ENCODE peak calls at places on chromosome 4, in ten cellular contexts. Y, E, S, W, K, M, P, R, O and T are unnamed samples.

GRCh38 chr4:23888421-23889319 is 1.2 kb downstream of the PPARGC1A start:
- DNase-seq in Y (no peak), E (peak; percentile 69), S (no peak), W (no peak), K (no peak), M (no peak), P (no peak), R (no peak), O (peak; percentile 21), T (no peak)

GRCh38 chr4:96097040-96097607 is 257.2 kb downstream of the PDHA2 start:
- DNase-seq in Y (no peak), E (no peak), S (no peak), W (no peak), K (no peak), M (no peak), P (no peak), R (no peak), O (no peak), T (no peak)

GRCh38 chr4:37453004-37453360 is 208.4 kb downstream of the NWD2 start:
- DNase-seq in Y (no peak), E (peak; percentile 53), S (no peak), W (peak; percentile 47), K (peak; percentile 75), M (peak; percentile 75), P (no peak), R (no peak), O (peak; percentile 74), T (peak; percentile 66)

GRCh38 chr4:74682567-74683359 is 111.6 kb downstream of the BTC start:
- DNase-seq in Y (no peak), E (peak; percentile 88), S (no peak), W (peak; percentile 84), K (no peak), M (no peak), P (no peak), R (peak; percentile 67), O (no peak), T (no peak)

GRCh38 chr4:4541661-4542570 is at the start of gene STX18:
- DNase-seq in Y (peak; percentile 91), E (peak; percentile 87), S (peak; percentile 82), W (peak; percentile 90), K (peak; percentile 76), M (peak; percentile 90), P (peak; percentile 88), R (peak; percentile 88), O (peak; percentile 87), T (peak; percentile 57)

GRCh38 chr4:100894339-100894870 is 376.6 kb upstream of the EMCN start:
- DNase-seq in Y (no peak), E (no peak), S (no peak), W (no peak), K (no peak), M (no peak), P (no peak), R (no peak), O (no peak), T (no peak)

GRCh38 chr4:168993724-168994510 is 16.1 kb downstream of the CBR4 start:
- DNase-seq in Y (no peak), E (no peak), S (no peak), W (no peak), K (peak; percentile 32), M (no peak), P (no peak), R (no peak), O (no peak), T (no peak)

GRCh38 chr4:184097240-184097619 is 120.4 kb downstream of the ENPP6 start:
- DNase-seq in Y (peak; percentile 82), E (peak; percentile 50), S (no peak), W (peak; percentile 29), K (peak; percentile 54), M (peak; percentile 57), P (peak; percentile 78), R (peak; percentile 49), O (no peak), T (peak; percentile 73)

GRCh38 chr4:147580396-147580795 is 36.8 kb upstream of the TMEM184C start:
- DNase-seq in Y (no peak), E (no peak), S (no peak), W (no peak), K (no peak), M (no peak), P (no peak), R (no peak), O (no peak), T (no peak)

GRCh38 chr4:77110707-77111106 is 34.9 kb upstream of the CCNI start:
- DNase-seq in Y (no peak), E (no peak), S (no peak), W (no peak), K (no peak), M (no peak), P (no peak), R (no peak), O (no peak), T (no peak)

DNA sequence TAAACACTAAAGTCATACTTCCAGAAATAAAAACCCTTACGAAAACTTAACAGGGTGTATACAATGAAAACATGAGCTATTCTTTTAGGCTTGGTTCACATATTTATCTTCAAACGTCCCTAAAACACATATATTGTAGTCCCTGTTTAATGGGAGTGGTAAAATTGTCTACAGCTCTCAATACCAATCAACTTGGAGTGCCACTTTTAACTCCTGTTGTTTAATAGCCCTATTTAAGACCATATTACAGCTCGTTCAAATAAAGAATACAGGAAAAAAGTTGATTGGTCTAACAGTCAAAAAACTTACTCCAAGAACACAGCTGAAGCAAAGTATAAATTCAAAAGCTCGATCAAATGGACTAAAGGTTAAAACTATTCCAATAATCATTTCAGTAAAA is 3.9 kb downstream of the UBE2D3 start:
- DNase-seq in Y (no peak), E (no peak), S (no peak), W (no peak), K (no peak), M (no peak), P (no peak), R (no peak), O (no peak), T (no peak)
- H3K4me1 ChIP-seq in Y (peaks cover 59% of the 10 kb centered on the region), E (peaks cover 10% of the 10 kb centered on the region), S (peaks cover 63% of the 10 kb centered on the region), W (peaks cover 8% of the 10 kb centered on the region), K (peaks cover 3% of the 10 kb centered on the region), M (peaks cover 59% of the 10 kb centered on the region), P (peaks cover 60% of the 10 kb centered on the region), R (peaks cover 65% of the 10 kb centered on the region), O (peaks cover 33% of the 10 kb centered on the region), T (no peaks in the 10 kb centered on the region)

DNA sequence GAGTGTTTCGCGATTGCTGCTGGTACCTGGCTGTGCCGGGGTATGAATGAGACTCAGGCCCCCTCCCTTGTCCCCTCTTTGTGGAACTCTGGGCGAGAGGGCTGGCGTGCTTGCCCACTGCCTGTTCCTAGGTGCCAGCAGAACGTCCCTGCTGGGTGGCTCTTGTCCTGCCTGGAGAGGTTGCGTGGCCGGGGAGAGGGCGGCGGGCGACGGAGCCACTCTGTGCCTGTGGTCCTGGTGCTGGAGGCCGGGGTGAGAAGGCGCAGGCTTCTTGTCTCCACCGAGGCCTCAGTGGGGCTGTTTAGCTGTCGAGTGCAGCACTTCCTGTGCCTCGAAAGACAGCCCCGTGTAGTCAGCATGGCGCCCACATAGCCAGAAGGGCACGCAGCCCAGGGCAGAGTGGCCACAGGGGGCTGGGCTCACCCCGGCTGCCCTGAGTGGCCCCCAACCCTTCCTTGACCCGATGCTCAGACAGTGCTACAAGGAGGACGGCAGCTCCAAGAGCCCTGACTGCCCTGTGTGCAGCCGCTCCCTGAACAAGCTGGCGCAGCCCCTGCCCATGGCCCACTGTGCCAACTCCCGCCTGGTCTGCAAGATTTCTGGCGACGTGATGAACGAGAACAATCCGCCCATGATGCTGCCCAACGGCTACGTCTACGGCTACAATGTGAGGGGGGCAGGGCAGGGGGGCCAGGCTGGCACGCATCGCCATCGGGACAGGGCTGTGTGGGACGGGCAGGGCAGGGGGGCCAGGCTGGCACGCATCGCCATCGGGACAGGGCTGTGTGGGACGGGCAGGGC is 8.9 kb upstream of the UVSSA start:
- DNase-seq in Y (no peak), E (no peak), S (no peak), W (no peak), K (no peak), M (no peak), P (no peak), R (no peak), O (peak; percentile 1), T (no peak)
- H3K9me3 ChIP-seq in Y (no peaks in the 10 kb centered on the region), E (no peaks in the 10 kb centered on the region), S (no peaks in the 10 kb centered on the region), W (no peaks in the 10 kb centered on the region), K (no peaks in the 10 kb centered on the region), M (no peaks in the 10 kb centered on the region), P (no peaks in the 10 kb centered on the region), R (peaks cover 9% of the 10 kb centered on the region), O (no peaks in the 10 kb centered on the region), T (no peaks in the 10 kb centered on the region)

GRCh38 chr4:10094841-10095240 is 21.8 kb downstream of the WDR1 start:
- DNase-seq in Y (peak; percentile 45), E (no peak), S (no peak), W (no peak), K (no peak), M (no peak), P (no peak), R (no peak), O (no peak), T (no peak)

GRCh38 chr4:10093801-10094552 is 22.6 kb downstream of the WDR1 start:
- DNase-seq in Y (peak; percentile 42), E (peak; percentile 64), S (no peak), W (no peak), K (no peak), M (no peak), P (no peak), R (no peak), O (no peak), T (no peak)

GRCh38 chr4:10091531-10092181 is 24.9 kb downstream of the WDR1 start:
- DNase-seq in Y (peak; percentile 61), E (no peak), S (no peak), W (no peak), K (no peak), M (no peak), P (no peak), R (no peak), O (no peak), T (no peak)

GRCh38 chr4:10092481-10093272 is 23.9 kb downstream of the WDR1 start:
- DNase-seq in Y (peak; percentile 67), E (no peak), S (no peak), W (no peak), K (no peak), M (no peak), P (no peak), R (no peak), O (no peak), T (no peak)

DNA sequence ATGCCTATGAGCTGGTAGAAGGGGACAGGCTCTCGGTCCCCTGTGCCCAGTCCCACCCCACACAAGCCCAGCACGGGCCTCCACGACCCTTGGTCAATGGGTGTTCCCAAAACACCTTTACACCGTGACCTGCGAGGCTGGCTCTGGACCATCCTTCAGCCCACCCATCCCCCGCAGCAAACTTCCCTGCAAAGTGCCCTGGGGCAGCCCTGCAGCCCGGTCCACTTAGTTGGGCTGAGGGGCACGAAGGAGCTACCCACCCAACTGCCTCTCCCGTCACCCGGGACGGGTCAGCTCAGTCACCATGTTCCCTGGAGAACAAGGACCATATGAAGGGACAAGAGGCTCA is 23.4 kb downstream of the WDR1 start:
- DNase-seq in Y (no peak), E (no peak), S (no peak), W (no peak), K (no peak), M (no peak), P (no peak), R (no peak), O (no peak), T (no peak)
- H3K27ac ChIP-seq in Y (peak overlapping the region; percentile 99), E (peak overlapping the region; percentile 55), S (peak overlapping the region; percentile 35), W (no peak overlapping the region), K (peak overlapping the region; percentile 85), M (peak overlapping the region; percentile 72), P (no peak overlapping the region), R (peak overlapping the region; percentile 60), O (no peak overlapping the region), T (no peak overlapping the region)

GRCh38 chr4:98687876-98688275 is 29.5 kb upstream of the TSPAN5 start:
- DNase-seq in Y (no peak), E (no peak), S (no peak), W (no peak), K (no peak), M (no peak), P (no peak), R (no peak), O (no peak), T (no peak)
- H3K4me1 ChIP-seq in Y (no peaks in the 10 kb centered on the region), E (no peaks in the 10 kb centered on the region), S (peaks cover 21% of the 10 kb centered on the region), W (peaks cover 8% of the 10 kb centered on the region), K (no peaks in the 10 kb centered on the region), M (no peaks in the 10 kb centered on the region), P (no peaks in the 10 kb centered on the region), R (no peaks in the 10 kb centered on the region), O (no peaks in the 10 kb centered on the region), T (no peaks in the 10 kb centered on the region)